ENCODE peak calls at places on chromosomes 7 and 10, in four cellular contexts. F is psoas muscle, X is left lung, M is astrocyte. B is an unnamed sample.

GRCh38 chr10:85607296-85607695 is 759.3 kb downstream of the GRID1 start:
- DNase-seq in F (no peak), X (no peak), M (no peak), B (no peak)

GRCh38 chr10:5666324-5667220 is at the start of gene ASB13:
- DNase-seq in F (peak; percentile 81), X (peak; percentile 93), M (no peak), B (peak; percentile 85)

GRCh38 chr10:14092749-14093148 is 238.0 kb downstream of the FRMD4A start:
- DNase-seq in F (no peak), X (no peak), M (no peak), B (no peak)

GRCh38 chr7:39946693-39947092 is 3.4 kb upstream of the CDK13 start:
- DNase-seq in F (no peak), X (no peak), M (no peak), B (no peak)

GRCh38 chr7:22677680-22678079 is 49.3 kb upstream of the IL6 start:
- DNase-seq in F (no peak), X (no peak), M (no peak), B (no peak)

GRCh38 chr7:72343991-72344390 is 68.1 kb downstream of the CALN1 start:
- DNase-seq in F (no peak), X (no peak), M (no peak), B (no peak)

GRCh38 chr10:130740788-130741785 is 570.4 kb downstream of the TCERG1L start:
- DNase-seq in F (no peak), X (no peak), M (no peak), B (no peak)

GRCh38 chr7:140669352-140669751 is 3.4 kb upstream of the ADCK2 start:
- DNase-seq in F (no peak), X (no peak), M (no peak), B (no peak)

GRCh38 chr7:87317691-87318245 is 27.7 kb upstream of the CROT start:
- DNase-seq in F (no peak), X (no peak), M (no peak), B (no peak)

GRCh38 chr10:131044379-131044778 is 267.1 kb downstream of the TCERG1L start:
- DNase-seq in F (no peak), X (no peak), M (no peak), B (no peak)

GRCh38 chr10:33657913-33658312 is 323.4 kb upstream of the NRP1 start:
- DNase-seq in F (no peak), X (no peak), M (no peak), B (no peak)

GRCh38 chr10:117240105-117240729 is 697 bp upstream of the SLC18A2 start:
- DNase-seq in F (no peak), X (no peak), M (no peak), B (no peak)

GRCh38 chr10:117241541-117242462 is 888 bp downstream of the SLC18A2 start:
- DNase-seq in F (no peak), X (peak; percentile 84), M (no peak), B (no peak)

GRCh38 chr10:117240730-117241529 is at the start of gene SLC18A2:
- DNase-seq in F (no peak), X (no peak), M (no peak), B (no peak)

GRCh38 chr10:117237401-117237991 is 3.4 kb upstream of the SLC18A2 start:
- DNase-seq in F (no peak), X (no peak), M (no peak), B (no peak)

GRCh38 chr10:117239031-117239430 is 1.9 kb upstream of the SLC18A2 start:
- DNase-seq in F (no peak), X (no peak), M (no peak), B (no peak)
- H3K27me3 ChIP-seq in F (peaks cover 15% of the 10 kb centered on the region), X (peaks cover 31% of the 10 kb centered on the region), M (peaks cover 29% of the 10 kb centered on the region), B (peaks cover 46% of the 10 kb centered on the region)

GRCh38 chr7:101216001-101216859 is 1.2 kb downstream of the PLOD3 start:
- DNase-seq in F (no peak), X (no peak), M (no peak), B (peak; percentile 59)
- TF ChIP-seq CTCF in F (no peak), X (no peak), M (no peak), B (no peak)

DNA sequence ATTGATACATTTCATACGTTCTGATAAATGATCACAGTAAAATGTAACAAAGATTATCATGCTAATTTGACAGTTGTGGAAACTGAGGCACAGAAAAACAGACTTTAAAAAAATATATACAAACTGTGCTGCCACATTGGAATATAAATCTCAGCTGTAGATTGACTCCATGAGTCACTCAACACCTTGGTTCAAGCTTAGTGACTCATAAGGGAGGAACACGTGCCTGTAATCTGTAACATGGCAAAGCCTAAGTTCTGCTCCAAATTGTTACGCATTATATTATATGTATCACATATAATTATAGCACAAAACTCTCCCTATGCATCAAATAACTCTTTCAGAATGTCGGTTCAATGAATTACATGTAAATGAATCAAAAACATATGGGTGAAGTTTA is 1047.5 kb downstream of the GATA3 start:
- DNase-seq in F (no peak), X (no peak), M (no peak), B (no peak)
- H3K27me3 ChIP-seq in F (no peaks in the 10 kb centered on the region), X (no peaks in the 10 kb centered on the region), M (no peaks in the 10 kb centered on the region), B (no peaks in the 10 kb centered on the region)

GRCh38 chr7:139629392-139630082 is 106.1 kb downstream of the CLEC2L start:
- DNase-seq in F (no peak), X (no peak), M (no peak), B (no peak)
- TF ChIP-seq CTCF in F (no peak), X (no peak), M (no peak), B (no peak)

DNA sequence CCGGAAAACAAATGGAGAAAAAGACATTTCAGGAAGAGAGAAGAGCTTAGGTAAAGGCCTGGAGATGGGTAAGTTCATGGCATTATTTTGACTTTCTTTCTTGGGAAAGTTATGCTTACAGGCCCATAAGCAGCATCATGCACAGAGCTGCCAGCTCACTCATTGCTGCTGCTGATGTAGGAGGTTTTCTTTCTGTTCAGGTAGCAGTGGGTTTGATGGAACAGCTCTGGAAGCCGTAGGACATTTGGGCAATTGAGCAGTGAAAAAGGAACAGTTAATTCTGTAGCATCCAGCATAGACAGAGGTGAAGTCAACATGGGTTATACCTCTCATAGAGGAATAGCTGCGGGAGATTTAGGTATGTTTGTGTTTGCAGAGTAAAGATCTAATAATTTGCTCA is 3.3 kb downstream of the CHN2 start:
- DNase-seq in F (no peak), X (no peak), M (no peak), B (no peak)
- H3K27me3 ChIP-seq in F (peaks cover 2% of the 10 kb centered on the region), X (peaks cover 11% of the 10 kb centered on the region), M (peaks cover 33% of the 10 kb centered on the region), B (peaks cover 25% of the 10 kb centered on the region)

GRCh38 chr10:43076311-43076875 is 476 bp upstream of the RET start:
- DNase-seq in F (no peak), X (no peak), M (no peak), B (no peak)
- TF ChIP-seq CTCF in F (no peak), X (no peak), M (no peak), B (no peak)

B was measured in lower lobe of right lung.